ENCODE peak calls at places on chromosome 14, in six cellular contexts. G, B, U, M, O and I are unnamed samples.

GRCh38 chr14:24984846-24985589 is 64.9 kb downstream of the STXBP6 start:
- DNase-seq in G (no peak), B (no peak), U (no peak), M (peak), O (no peak), I (no peak)

GRCh38 chr14:87264386-87264785 is 728.6 kb downstream of the GALC start:
- DNase-seq in G (no peak), B (no peak), U (no peak), M (no peak), O (no peak), I (no peak)

GRCh38 chr14:104194016-104194415 is 55.6 kb downstream of the KIF26A start:
- DNase-seq in G (no peak), B (no peak), U (no peak), M (no peak), O (no peak), I (no peak)

GRCh38 chr14:22003471-22003870 is 329.9 kb upstream of the OR4E1 start:
- DNase-seq in G (no peak), B (no peak), U (no peak), M (no peak), O (no peak), I (no peak)

GRCh38 chr14:87149583-87150354 is 843.2 kb downstream of the GALC start:
- DNase-seq in G (peak), B (no peak), U (peak), M (no peak), O (no peak), I (no peak)

GRCh38 chr14:90109858-90110257 is 48.1 kb downstream of the KCNK13 start:
- DNase-seq in G (peak), B (no peak), U (peak), M (no peak), O (no peak), I (no peak)

GRCh38 chr14:43778607-43778955 is 728.5 kb downstream of the FSCB start:
- DNase-seq in G (no peak), B (no peak), U (no peak), M (no peak), O (no peak), I (no peak)

GRCh38 chr14:40697221-40697620 is 909.5 kb upstream of the LRFN5 start:
- DNase-seq in G (no peak), B (no peak), U (no peak), M (no peak), O (no peak), I (no peak)

DNA sequence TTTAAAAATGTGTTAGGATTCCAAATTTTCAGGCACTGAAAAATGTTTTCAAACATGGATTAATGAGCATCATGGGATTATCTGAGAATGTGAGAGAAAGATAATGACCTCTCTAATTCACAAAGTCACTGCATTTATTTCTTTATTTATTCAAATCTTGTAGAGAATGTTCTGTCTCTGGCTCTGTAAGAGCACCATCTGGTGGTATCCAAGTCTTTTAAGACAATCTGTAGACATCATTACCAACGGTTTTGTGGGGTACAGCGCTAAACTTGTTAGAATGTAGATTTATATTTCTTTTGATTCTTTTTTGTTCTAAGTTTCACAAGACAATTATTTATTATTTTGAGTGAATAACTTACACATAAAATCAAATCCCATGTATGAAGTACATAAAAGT is 956.0 kb upstream of the NOVA1 start:
- DNase-seq in G (peak), B (no peak), U (no peak), M (no peak), O (no peak), I (no peak)
- TF ChIP-seq CTCF in G (peak), B (no peak), U (no peak), M (no peak), O (no peak), I (peak)

DNA sequence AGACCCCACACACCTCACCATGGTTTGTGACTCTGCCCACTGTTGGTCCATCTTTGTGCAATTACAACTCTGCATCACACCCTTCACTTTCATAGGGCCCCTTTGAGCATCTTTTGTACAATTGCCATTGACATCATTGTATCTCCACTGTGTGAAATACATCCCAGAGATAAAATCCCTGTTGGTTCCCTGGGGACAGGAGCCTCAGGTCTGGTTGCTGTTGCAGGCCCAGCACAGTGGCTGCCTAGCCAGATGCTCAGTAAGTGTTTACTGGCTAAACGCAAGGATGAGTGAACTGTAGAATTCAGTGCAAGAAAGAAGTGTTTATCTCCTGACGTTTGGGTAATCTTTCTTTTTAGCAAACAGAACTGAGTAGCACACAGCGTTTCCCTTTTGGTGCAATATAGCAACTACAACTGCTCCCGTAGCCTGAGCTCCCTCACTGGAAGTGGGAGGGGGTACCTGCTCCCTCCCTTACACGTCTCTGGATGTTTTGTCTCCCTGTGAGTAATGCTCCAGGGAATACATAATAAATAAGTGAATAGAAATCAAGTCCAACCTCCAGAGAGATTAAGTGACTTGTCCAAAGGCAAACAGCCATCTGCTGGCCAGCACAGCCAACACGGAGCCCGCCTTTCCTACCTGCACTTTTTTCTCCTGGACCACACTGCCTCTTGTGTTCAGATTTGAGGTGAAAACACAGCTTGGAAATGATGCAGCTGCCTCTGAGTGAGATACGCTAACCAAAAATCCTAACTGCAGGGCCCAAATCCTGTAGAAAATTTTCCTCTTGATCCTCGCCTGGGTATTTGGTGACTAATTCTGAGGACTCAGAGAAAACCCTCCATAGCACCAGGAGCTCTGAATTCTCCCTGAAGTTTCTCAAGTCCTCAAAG is 27.4 kb downstream of the GALNT16 start:
- DNase-seq in G (peak), B (peak), U (no peak), M (no peak), O (no peak), I (no peak)
- TF ChIP-seq CTCF in G (no peak), B (no peak), U (no peak), M (no peak), O (no peak), I (no peak)

GRCh38 chr14:96385385-96385784 is 6.5 kb upstream of the AK7 start:
- DNase-seq in G (no peak), B (no peak), U (no peak), M (peak), O (no peak), I (no peak)
- TF ChIP-seq CTCF in G (no peak), B (no peak), U (no peak), M (no peak), O (no peak), I (no peak)

GRCh38 chr14:52473557-52473956 is 78.7 kb downstream of the TXNDC16 start:
- DNase-seq in G (peak), B (no peak), U (no peak), M (no peak), O (no peak), I (no peak)
- TF ChIP-seq CTCF in G (peak), B (peak), U (no peak), M (peak), O (peak), I (peak)

DNA sequence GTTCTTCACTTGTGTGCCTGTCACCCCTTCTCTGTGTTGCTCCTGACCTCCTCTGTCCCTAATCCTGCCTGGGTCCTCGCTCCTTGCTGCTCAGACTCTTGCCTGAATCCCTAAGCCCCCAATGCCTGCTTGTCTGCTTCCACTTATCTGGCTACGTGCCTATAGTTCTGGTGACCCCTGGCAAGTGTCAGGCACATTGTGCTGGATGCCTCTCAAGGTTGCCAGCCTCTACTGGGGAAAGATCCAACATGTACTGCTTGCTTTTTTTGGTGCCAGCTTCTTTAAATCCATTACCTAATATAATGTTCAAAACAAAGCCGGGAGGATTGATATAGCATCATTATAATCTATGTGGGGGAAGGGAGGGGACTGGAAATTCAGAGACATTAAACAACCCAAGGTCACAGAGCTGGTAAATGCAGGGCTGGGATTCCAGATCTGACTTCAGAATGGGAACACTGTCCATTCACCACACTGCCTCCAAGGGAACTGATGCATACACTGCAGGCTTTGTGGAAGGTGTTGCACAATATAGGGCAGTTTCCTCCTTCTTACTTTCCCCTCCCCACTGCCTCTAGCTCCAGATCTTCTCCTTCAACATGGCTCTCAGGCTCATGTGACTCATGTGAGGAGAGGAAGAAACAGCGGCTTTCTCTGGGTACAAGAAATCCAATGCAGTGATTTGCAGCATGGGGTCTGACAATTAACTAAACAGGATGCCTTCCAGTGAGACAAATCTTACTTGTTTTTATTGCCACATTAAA is 447.8 kb upstream of the CCDC196 start:
- DNase-seq in G (peak), B (no peak), U (no peak), M (peak), O (no peak), I (no peak)
- TF ChIP-seq CTCF in G (peak), B (no peak), U (no peak), M (no peak), O (no peak), I (no peak)

GRCh38 chr14:32998433-32998832 is 59.8 kb downstream of the NPAS3 start:
- DNase-seq in G (peak), B (no peak), U (no peak), M (peak), O (no peak), I (no peak)
- TF ChIP-seq CTCF in G (peak), B (peak), U (no peak), M (peak), O (no peak), I (peak)

DNA sequence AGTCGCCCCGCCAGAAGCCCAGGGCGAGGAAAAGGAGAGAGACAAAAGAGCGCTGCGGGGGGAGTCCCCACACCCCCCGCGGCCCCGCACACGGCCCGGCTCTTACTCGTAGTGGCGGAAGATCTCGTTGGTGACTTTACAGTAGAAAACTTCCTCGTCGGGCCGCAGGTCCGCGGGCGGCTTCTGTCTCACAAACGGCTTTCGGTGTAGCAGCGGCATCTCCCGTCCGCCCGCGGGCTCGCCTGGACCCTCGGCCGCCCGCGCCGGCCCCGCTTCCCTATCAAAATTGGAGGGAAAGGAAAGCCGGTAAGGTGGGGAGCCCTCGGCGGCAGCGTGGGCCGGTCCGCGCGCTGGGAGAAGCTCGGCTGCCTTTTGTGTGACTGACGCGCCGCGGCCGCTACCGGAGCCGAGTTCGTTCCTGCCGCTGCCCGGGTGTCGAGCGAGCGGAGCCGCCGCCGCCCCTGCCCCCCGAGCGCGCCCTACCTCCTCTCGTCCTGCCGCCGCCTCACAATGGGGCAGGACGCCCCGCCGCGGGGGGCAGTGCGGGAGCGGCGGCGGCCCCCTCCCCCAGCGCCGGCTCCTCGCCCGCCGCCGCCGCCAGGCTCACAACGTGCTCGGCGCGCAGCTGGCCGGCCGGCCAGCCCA is 652 bp downstream of the BAZ1A start:
- DNase-seq in G (peak), B (peak), U (peak), M (peak), O (peak), I (peak)
- TF ChIP-seq CTCF in G (no peak), B (no peak), U (no peak), M (no peak), O (no peak), I (peak)